ENCODE peak calls at places on chromosome 15, in five cellular contexts. Q is ecto neural progenitor cell; Y is IMR-90; L is stimulated activated CD4-positive, alpha-beta T cell treated with anti-CD3 and anti-CD28 coated beads, TNF-alpha, amount 100 ng/mL, for 1 hour; H is ACHN. S is an unnamed sample.

GRCh38 chr15:85443593-85444328 is 63.4 kb downstream of the AKAP13 start:
- DNase-seq in L (no peak), Y (peak; percentile 33), Q (no peak), H (peak; percentile 76), S (no peak)

GRCh38 chr15:85482896-85483295 is 102.5 kb downstream of the AKAP13 start:
- DNase-seq in Q (no peak), Y (peak; percentile 92), L (no peak), H (peak; percentile 71), S (no peak)

GRCh38 chr15:83999396-84000120 is 236.0 kb upstream of the GOLGA6L4 start:
- DNase-seq in Q (no peak), Y (peak; percentile 2), L (no peak), H (peak; percentile 85), S (no peak)

GRCh38 chr15:68149059-68149458 is 56.1 kb downstream of the CALML4 start:
- DNase-seq in Q (no peak), H (peak; percentile 33), Y (peak; percentile 66), L (no peak), S (no peak)

GRCh38 chr15:88878720-88879184 is 16.6 kb downstream of the HAPLN3 start:
- DNase-seq in L (no peak), Y (peak; percentile 35), H (peak; percentile 48), Q (peak; percentile 83), S (no peak)

GRCh38 chr15:84789762-84790161 is 27.4 kb upstream of the ALPK3 start:
- DNase-seq in Q (no peak), H (no peak), L (no peak), Y (no peak), S (no peak)

GRCh38 chr15:36903922-36904479 is 196.3 kb downstream of the MEIS2 start:
- DNase-seq in Q (no peak), H (no peak), Y (no peak), L (no peak), S (no peak)

GRCh38 chr15:99474041-99474906 is 91.5 kb upstream of the MEF2A start:
- DNase-seq in L (no peak), H (no peak), Q (no peak), Y (no peak), S (no peak)

GRCh38 chr15:72797338-72797689 is 13.8 kb upstream of the ADPGK start:
- DNase-seq in H (no peak), Y (no peak), Q (no peak), L (no peak), S (no peak)

GRCh38 chr15:75069301-75069925 is 46.0 kb downstream of the PPCDC start:
- DNase-seq in Q (no peak), L (no peak), H (no peak), Y (no peak), S (no peak)

GRCh38 chr15:90760661-90761232 is 43.6 kb downstream of the BLM start:
- DNase-seq in Q (no peak), H (no peak), Y (no peak), L (no peak), S (no peak)

GRCh38 chr15:51089699-51090098 is 5.0 kb downstream of the TNFAIP8L3 start:
- DNase-seq in Q (no peak), L (no peak), Y (peak; percentile 22), H (no peak), S (no peak)

S was measured in T1000.